ENCODE peak calls at places on chromosomes 7 and 10, in five cellular contexts. F, J, P, V and K are unnamed samples.

GRCh38 chr7:22561356-22561755 is 61.4 kb upstream of the STEAP1B start:
- DNase-seq in V (no peak), F (no peak), P (no peak), J (peak), K (no peak)

GRCh38 chr7:143884978-143885559 is 16.9 kb downstream of the TCAF1 start:
- DNase-seq in J (no peak), P (peak), F (peak), V (no peak), K (peak)

GRCh38 chr10:78543749-78544446 is 510.2 kb downstream of the RPS24 start:
- DNase-seq in V (no peak), P (no peak), F (no peak), J (peak), K (no peak)

GRCh38 chr7:99308461-99309074 is 17.1 kb upstream of the ARPC1A start:
- DNase-seq in P (no peak), J (no peak), V (no peak), F (no peak), K (no peak)

GRCh38 chr10:124995605-124996004 is 53.7 kb downstream of the ZRANB1 start:
- DNase-seq in P (no peak), F (no peak), J (no peak), V (no peak), K (no peak)

GRCh38 chr7:54349259-54349658 is 192.9 kb upstream of the VSTM2A start:
- DNase-seq in F (no peak), P (no peak), J (no peak), V (no peak), K (no peak)

GRCh38 chr10:91758303-91759146 is 39.7 kb upstream of the TNKS2 start:
- DNase-seq in J (peak), P (no peak), F (no peak), V (peak), K (no peak)

GRCh38 chr7:104230606-104231005 is 22.8 kb upstream of the ORC5 start:
- DNase-seq in P (no peak), F (no peak), J (no peak), V (no peak), K (no peak)

GRCh38 chr7:43553999-43554398 is 28.9 kb upstream of the STK17A start:
- DNase-seq in J (peak), F (no peak), V (no peak), P (no peak), K (no peak)

GRCh38 chr10:103504181-103504783 is 10.8 kb downstream of the NEURL1 start:
- DNase-seq in J (peak), F (no peak), V (peak), P (peak), K (no peak)

GRCh38 chr10:71863203-71863602 is 12.2 kb upstream of the PSAP start:
- DNase-seq in P (no peak), V (no peak), J (no peak), F (no peak), K (no peak)

GRCh38 chr10:17989908-17990767 is 38.4 kb downstream of the SLC39A12 start:
- DNase-seq in P (no peak), J (no peak), F (peak), V (peak), K (no peak)

GRCh38 chr10:70034252-70034651 is 18.4 kb upstream of the MACROH2A2 start:
- DNase-seq in V (no peak), P (no peak), J (no peak), F (no peak), K (no peak)

GRCh38 chr7:69814421-69814962 is 216.2 kb downstream of the AUTS2 start:
- DNase-seq in P (no peak), V (no peak), F (no peak), J (no peak), K (no peak)

GRCh38 chr10:6145414-6145978 is 56.7 kb downstream of the RBM17 start:
- DNase-seq in V (no peak), P (peak), F (no peak), J (no peak), K (no peak)

GRCh38 chr10:102191956-102192355 is 34.1 kb upstream of the ELOVL3 start:
- DNase-seq in P (no peak), J (no peak), F (no peak), V (no peak), K (no peak)

GRCh38 chr7:70040971-70041766 is 442.9 kb downstream of the AUTS2 start:
- DNase-seq in F (no peak), P (no peak), J (no peak), V (no peak), K (no peak)

GRCh38 chr10:78913219-78914059 is 155.3 kb upstream of the ZMIZ1 start:
- DNase-seq in P (no peak), F (no peak), J (peak), V (no peak), K (no peak)

GRCh38 chr10:31032515-31033132 is 959 bp upstream of the ZNF438 start:
- DNase-seq in P (no peak), F (no peak), V (no peak), J (no peak), K (no peak)
- TF ChIP-seq POLR2A in P (no peak), F (no peak), V (no peak), J (no peak), K (no peak)

DNA sequence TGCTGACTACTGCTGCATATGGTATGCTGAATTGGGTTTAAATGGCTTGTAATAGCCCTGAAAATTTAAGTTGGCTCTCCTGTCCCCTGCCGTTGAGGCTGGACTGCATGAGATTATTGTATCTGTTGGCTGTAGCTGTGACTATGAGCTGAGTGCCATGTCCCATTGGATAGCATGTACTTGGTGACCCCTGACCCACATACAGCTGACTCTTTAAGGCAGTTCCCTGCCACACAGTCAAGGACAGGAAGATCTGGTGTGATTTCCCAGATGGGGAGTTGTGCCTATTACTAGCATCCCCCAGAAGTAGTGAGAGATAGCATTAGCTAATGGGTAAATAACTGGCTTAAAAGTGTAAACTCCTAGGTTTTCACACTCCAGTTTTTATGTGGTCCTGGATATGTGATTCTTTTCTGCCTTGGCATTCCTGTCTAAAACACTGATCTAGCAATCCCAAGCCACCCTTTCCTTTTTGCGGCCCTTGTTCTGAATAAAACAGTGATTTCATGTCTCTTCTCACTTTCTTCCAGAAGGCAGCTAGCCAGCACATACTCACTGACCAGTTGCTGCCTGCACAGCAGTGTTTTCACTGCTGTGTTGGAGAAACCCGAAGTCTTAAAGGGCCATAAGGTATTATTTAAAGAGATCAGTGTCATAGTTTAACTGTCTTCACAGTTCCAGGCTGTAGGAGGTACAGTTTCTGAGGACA is 35.9 kb downstream of the LRRC4 start:
- DNase-seq in P (no peak), J (no peak), V (no peak), F (no peak), K (no peak)
- TF ChIP-seq TAF1 in P (no peak), J (no peak), V (no peak), F (no peak), K (no peak)

DNA sequence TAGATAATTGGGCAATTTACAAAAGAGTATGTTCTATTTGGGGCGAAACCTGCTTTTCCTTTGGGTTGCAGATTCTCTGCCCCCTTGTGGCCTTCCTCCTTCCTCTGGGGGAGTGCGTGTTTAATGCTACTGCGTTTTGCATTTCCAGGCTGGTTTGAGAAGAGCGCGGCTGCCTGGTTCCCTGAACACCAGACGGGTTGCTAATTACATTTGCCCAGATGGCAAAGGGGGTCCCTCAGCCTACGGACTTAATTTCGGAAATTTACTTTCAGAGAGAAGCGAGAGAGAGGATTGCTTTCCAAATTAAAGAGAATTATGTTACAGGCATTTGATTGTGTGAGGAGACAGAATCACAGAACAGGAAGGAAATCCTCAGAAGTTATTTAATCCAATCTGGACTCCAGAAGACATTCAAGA is 91.9 kb upstream of the JAZF1 start:
- DNase-seq in J (no peak), F (no peak), P (no peak), V (no peak), K (no peak)
- TF ChIP-seq POLR2AphosphoS5 in J (no peak), F (no peak), P (no peak), V (no peak), K (no peak)

GRCh38 chr7:80044796-80045195 is 89.8 kb upstream of the GNAI1 start:
- DNase-seq in V (no peak), F (no peak), J (no peak), P (no peak), K (no peak)
- TF ChIP-seq POLR2A in V (no peak), F (no peak), J (no peak), P (no peak), K (no peak)

DNA sequence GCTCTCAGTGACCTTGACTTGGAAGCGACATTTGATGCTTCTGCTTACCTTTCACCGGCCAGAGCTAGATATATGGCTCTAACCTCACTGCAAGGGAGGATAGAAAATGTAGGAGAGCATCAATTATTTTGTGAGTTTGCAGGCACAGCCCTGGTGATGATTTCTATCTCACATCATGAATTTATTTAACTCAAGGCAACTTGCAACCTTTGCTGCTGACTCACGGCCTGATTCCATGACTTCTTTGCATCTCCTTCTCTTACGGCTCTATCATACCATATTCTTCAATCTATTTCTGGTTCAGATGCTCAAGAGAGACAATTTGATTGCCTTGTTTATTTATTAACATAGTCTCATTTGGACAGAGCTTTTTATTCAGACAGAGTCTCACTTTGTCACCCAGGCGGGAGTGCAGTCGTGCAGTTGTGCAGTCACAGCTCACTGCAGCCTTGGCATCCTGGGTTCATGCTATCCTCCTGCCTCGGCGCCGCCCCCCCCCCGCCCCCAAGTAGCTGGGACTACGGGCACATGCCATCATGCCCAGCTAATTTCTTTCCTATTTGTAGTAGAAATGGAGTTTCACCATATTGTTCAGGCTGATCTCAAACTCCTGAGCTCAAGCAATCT is 196.0 kb downstream of the REEP3 start:
- DNase-seq in F (no peak), P (no peak), J (no peak), V (no peak), K (no peak)
- TF ChIP-seq TAF1 in F (no peak), P (no peak), J (no peak), V (no peak), K (no peak)

DNA sequence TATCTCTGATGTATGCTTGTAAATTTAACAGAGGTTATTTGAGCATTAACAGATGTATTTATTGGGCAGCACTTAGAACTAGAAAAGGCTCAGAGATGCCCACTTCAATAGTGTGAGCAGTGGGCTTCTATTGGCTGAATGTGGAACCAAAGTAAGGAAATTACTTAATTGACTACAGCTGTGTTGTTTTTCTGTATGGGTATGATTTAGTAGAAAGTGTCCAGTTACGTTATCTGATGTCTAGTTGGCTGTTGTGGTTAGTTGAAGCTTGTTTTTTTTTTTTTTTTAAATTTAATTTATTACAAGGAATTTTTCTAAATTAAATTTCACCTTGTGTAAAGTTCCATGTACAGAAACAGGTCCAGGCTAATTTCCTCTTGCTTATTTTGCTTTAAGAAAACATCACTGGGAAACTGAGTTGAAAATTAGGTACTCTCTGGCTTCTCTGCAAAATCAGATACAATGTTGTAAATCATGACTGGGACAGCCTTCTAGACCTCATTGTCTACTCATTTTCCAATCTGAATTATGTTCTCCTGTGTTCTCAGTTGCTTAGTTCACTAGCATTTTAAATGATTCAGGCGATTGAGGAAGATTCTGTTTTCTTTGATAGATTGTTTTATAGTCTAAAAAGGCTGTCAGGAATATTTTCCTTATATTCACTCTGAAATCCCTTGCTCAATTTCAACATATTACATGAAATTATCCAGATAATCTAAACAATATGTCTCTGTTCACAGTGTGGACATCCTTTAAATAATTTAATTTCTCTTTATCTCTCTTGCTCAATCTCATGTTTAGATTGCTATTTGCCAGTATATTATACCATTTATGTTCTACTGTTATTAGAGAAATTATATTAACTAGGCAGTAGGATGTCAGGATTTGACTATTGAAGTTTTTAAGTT is 53.0 kb downstream of the PHF14 start:
- DNase-seq in F (no peak), V (no peak), P (no peak), J (no peak), K (no peak)
- TF ChIP-seq POLR2AphosphoS5 in F (no peak), V (no peak), P (no peak), J (no peak), K (no peak)

GRCh38 chr7:140229591-140230516 is 53.1 kb upstream of the KDM7A start:
- DNase-seq in P (no peak), V (no peak), J (peak), F (no peak), K (no peak)

GRCh38 chr7:140230862-140231778 is 54.3 kb upstream of the KDM7A start:
- DNase-seq in F (no peak), V (no peak), P (peak), J (peak), K (no peak)

GRCh38 chr7:140232959-140233649 is 56.3 kb upstream of the KDM7A start:
- DNase-seq in F (no peak), J (peak), P (no peak), V (peak), K (no peak)

GRCh38 chr7:140230517-140230861 is 53.7 kb upstream of the KDM7A start:
- DNase-seq in F (no peak), P (peak), J (peak), V (no peak), K (no peak)

GRCh38 chr7:140231779-140232491 is 55.2 kb upstream of the KDM7A start:
- DNase-seq in V (no peak), P (no peak), J (no peak), F (no peak), K (no peak)
- TF ChIP-seq POLR2A in V (no peak), P (no peak), J (no peak), F (no peak), K (no peak)